ENCODE peak calls at places on chromosomes 5 and 9, in four cellular contexts. P, L, W and S are unnamed samples.

GRCh38 chr5:96431376-96432244 is 1.4 kb downstream of the PCSK1 start:
- DNase-seq in L (peak), P (peak), W (no peak), S (no peak)

GRCh38 chr9:98108540-98109031 is 10.4 kb downstream of the TRIM14 start:
- DNase-seq in L (no peak), P (no peak), W (no peak), S (no peak)

GRCh38 chr5:14249258-14250093 is 106.3 kb downstream of the TRIO start:
- DNase-seq in W (no peak), P (no peak), L (no peak), S (no peak)

GRCh38 chr5:153617190-153617589 is 126.7 kb downstream of the GRIA1 start:
- DNase-seq in L (no peak), W (no peak), P (no peak), S (no peak)

GRCh38 chr5:167945542-167946384 is 345.7 kb upstream of the WWC1 start:
- DNase-seq in W (no peak), L (no peak), P (peak), S (no peak)

GRCh38 chr9:73348485-73348884 is 196.8 kb downstream of the ANXA1 start:
- DNase-seq in W (no peak), P (no peak), L (no peak), S (no peak)

GRCh38 chr5:155489949-155490348 is 476.4 kb downstream of the KIF4B start:
- DNase-seq in P (no peak), W (no peak), L (no peak), S (no peak)

GRCh38 chr5:72241346-72242003 is 78.6 kb downstream of the MRPS27 start:
- DNase-seq in L (no peak), W (no peak), P (no peak), S (no peak)

GRCh38 chr9:109507421-109507838 is 9.3 kb upstream of the PTPN3 start:
- DNase-seq in P (no peak), L (no peak), W (peak), S (peak)

GRCh38 chr5:90558344-90559192 is at the start of gene ADGRV1:
- DNase-seq in L (peak), P (no peak), W (peak), S (no peak)

GRCh38 chr5:134510970-134511795 is 14.3 kb upstream of the JADE2 start:
- DNase-seq in L (no peak), P (no peak), W (no peak), S (no peak)

GRCh38 chr9:125600194-125600593 is 106.8 kb downstream of the MAPKAP1 start:
- DNase-seq in W (no peak), L (no peak), P (no peak), S (no peak)

GRCh38 chr5:101991486-101991885 is 304.6 kb downstream of the SLCO4C1 start:
- DNase-seq in L (no peak), W (no peak), P (no peak), S (no peak)

GRCh38 chr5:5306696-5307095 is 115.8 kb upstream of the ICE1 start:
- DNase-seq in P (peak), W (no peak), L (no peak), S (no peak)

GRCh38 chr5:65027149-65027548 is 258.4 kb downstream of the CWC27 start:
- DNase-seq in W (no peak), P (no peak), L (no peak), S (no peak)

GRCh38 chr5:58042933-58043606 is 416.8 kb downstream of the PLK2 start:
- DNase-seq in L (no peak), P (no peak), W (no peak), S (no peak)

GRCh38 chr5:126680215-126680817 is 79.6 kb downstream of the PHAX start:
- DNase-seq in L (peak), W (no peak), P (peak), S (peak)

GRCh38 chr5:5767286-5767928 is 344.9 kb downstream of the ICE1 start:
- DNase-seq in P (no peak), W (no peak), L (peak), S (no peak)

GRCh38 chr5:111834926-111835599 is 78.1 kb upstream of the NREP start:
- DNase-seq in P (no peak), L (no peak), W (no peak), S (no peak)

GRCh38 chr5:119339965-119340364 is 15.9 kb upstream of the TNFAIP8 start:
- DNase-seq in P (no peak), W (no peak), L (no peak), S (no peak)

GRCh38 chr9:126301985-126302603 is 24.5 kb upstream of the MVB12B start:
- DNase-seq in P (peak), W (peak), L (peak), S (peak)

GRCh38 chr9:121984726-121985402 is 108.2 kb downstream of the TTLL11 start:
- DNase-seq in L (no peak), W (no peak), P (no peak), S (peak)

GRCh38 chr5:134003957-134004625 is 684 bp downstream of the VDAC1 start:
- DNase-seq in P (no peak), W (no peak), L (peak), S (peak)

GRCh38 chr9:132367613-132368305 is 13.0 kb upstream of the SETX start:
- DNase-seq in P (no peak), L (no peak), W (no peak), S (no peak)

GRCh38 chr5:129664336-129664937 is 83.5 kb upstream of the MINAR2 start:
- DNase-seq in L (peak), P (peak), W (peak), S (no peak)

GRCh38 chr9:129894106-129894823 is 59.0 kb downstream of the USP20 start:
- DNase-seq in W (no peak), L (no peak), P (no peak), S (no peak)

GRCh38 chr5:39092581-39093350 is 18.6 kb upstream of the RICTOR start:
- DNase-seq in W (no peak), P (no peak), L (no peak), S (no peak)

GRCh38 chr5:149959406-149960236 is 937 bp upstream of the SLC26A2 start:
- DNase-seq in L (peak), W (peak), P (peak), S (no peak)

GRCh38 chr5:178228609-178229008 is 4.0 kb downstream of the PHYKPL start:
- DNase-seq in P (no peak), L (no peak), W (no peak), S (no peak)

GRCh38 chr5:14475013-14475412 is 106.6 kb upstream of the OTULINL start:
- DNase-seq in W (no peak), P (no peak), L (no peak), S (no peak)

DNA sequence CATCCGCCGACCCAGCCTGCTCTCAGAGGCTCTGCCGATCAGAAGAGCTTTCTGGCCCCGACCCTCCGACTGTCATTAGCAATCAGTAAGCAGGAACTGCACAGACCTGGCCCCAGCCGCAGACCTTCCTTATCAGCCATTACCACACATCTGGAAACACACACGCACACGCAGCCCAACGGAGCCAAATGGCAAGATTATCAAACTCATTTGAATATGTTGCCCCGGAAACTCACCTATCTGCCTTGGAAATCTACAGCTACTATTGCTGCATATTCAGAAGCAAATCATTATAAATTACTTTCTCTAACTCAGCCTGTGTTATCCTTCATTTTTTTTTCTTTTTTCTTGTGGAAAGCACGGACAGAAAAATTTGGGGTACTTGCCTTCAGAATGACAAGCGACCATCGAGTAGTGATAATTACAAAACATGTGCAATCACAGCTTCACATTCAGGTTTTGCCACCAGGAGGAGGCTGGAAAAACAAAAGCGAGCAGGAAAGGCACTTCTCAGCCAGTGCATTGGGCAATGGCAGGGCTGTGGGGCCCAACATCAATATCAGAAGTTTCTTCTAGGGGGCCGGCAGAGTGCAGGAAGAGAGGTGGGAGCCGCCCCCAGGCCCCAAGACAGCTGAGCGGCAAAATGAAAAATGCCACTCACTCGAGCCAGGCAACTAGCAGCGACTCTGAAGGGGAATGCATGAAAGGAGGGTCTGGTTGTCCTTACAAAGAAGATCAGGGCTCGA is 122.3 kb downstream of the VAV2 start:
- DNase-seq in P (no peak), L (peak), W (no peak), S (no peak)
- TF ChIP-seq CTCF in P (no peak), L (peak), W (no peak), S (no peak)

DNA sequence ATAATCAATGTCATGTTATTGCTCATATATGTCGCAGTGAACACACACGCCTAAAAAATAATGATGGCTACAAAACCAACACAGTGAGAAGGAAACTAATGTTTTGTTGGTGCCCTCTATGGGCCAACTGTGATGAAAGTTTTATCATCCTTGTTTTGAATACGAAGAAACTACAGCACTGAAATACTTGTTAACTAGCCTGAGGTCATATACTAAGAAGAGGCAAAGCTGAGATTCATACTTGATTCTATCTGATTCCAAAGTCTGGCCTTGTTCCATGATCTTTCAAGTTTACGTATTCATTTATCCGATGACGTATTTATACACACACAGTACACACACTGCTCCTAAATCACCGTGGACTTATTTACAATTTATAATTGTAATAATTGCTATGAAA is 16.1 kb upstream of the DRD1 start:
- DNase-seq in P (no peak), W (no peak), L (no peak), S (no peak)
- TF ChIP-seq CTCF in P (peak), W (peak), L (peak), S (peak)

GRCh38 chr5:37370864-37371726 is at the start of gene NUP155:
- DNase-seq in W (peak), L (peak), P (peak), S (peak)
- TF ChIP-seq CTCF in W (no peak), L (no peak), P (no peak), S (no peak)

GRCh38 chr5:141175933-141176332 is 1.7 kb upstream of the PCDHB8 start:
- DNase-seq in P (no peak), L (no peak), W (no peak), S (no peak)

GRCh38 chr5:141172381-141173204 is at the start of gene PCDHB7:
- DNase-seq in L (peak), P (no peak), W (peak), S (no peak)
- TF ChIP-seq CTCF in L (peak), P (peak), W (no peak), S (peak)

GRCh38 chr9:131203438-131204219 is 72.7 kb downstream of the FAM78A start:
- DNase-seq in P (no peak), L (no peak), W (peak), S (no peak)
- TF ChIP-seq CTCF in P (peak), L (peak), W (no peak), S (peak)

GRCh38 chr9:120755827-120756434 is 37.3 kb downstream of the FBXW2 start:
- DNase-seq in L (peak), P (peak), W (peak), S (no peak)
- TF ChIP-seq CTCF in L (peak), P (peak), W (peak), S (peak)

GRCh38 chr5:88829053-88829452 is 53.9 kb downstream of the MEF2C start:
- DNase-seq in W (no peak), P (no peak), L (no peak), S (no peak)

GRCh38 chr5:88831856-88832255 is 51.1 kb downstream of the MEF2C start:
- DNase-seq in L (no peak), W (no peak), P (no peak), S (no peak)

GRCh38 chr5:88829773-88830172 is 53.2 kb downstream of the MEF2C start:
- DNase-seq in L (no peak), P (no peak), W (no peak), S (no peak)

GRCh38 chr5:88827997-88828396 is 55.0 kb downstream of the MEF2C start:
- DNase-seq in W (no peak), P (no peak), L (no peak), S (no peak)

DNA sequence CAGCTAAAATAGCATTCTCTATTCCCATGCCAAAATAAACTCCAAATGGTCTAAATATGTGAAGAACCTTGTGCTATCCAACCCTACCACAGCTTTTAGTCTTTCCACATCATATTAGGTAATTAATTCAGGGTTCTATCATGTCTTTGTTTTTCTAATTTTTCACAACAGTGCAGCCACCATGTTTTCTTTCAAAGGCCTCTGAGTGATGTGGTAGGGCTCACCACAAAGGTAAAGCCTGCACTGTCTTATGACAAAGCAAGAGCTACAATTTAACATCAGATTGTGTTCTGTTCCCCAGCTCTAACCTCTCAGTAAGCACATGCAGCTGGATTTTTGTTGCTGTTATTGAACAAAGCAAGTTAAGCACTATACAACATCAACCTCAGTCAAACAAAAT is 52.4 kb downstream of the MEF2C start:
- DNase-seq in P (no peak), L (no peak), W (no peak), S (no peak)
- TF ChIP-seq CTCF in P (no peak), L (no peak), W (no peak), S (no peak)

GRCh38 chr5:180612683-180613082 is 21.4 kb upstream of the SCGB3A1 start:
- DNase-seq in W (no peak), L (no peak), P (no peak), S (no peak)

GRCh38 chr5:180613188-180613587 is 21.9 kb upstream of the SCGB3A1 start:
- DNase-seq in L (no peak), W (no peak), P (no peak), S (no peak)

GRCh38 chr5:180609386-180609785 is 18.1 kb upstream of the SCGB3A1 start:
- DNase-seq in W (no peak), L (no peak), P (no peak), S (no peak)

GRCh38 chr5:180609817-180610550 is 18.7 kb upstream of the SCGB3A1 start:
- DNase-seq in P (no peak), W (no peak), L (no peak), S (no peak)

DNA sequence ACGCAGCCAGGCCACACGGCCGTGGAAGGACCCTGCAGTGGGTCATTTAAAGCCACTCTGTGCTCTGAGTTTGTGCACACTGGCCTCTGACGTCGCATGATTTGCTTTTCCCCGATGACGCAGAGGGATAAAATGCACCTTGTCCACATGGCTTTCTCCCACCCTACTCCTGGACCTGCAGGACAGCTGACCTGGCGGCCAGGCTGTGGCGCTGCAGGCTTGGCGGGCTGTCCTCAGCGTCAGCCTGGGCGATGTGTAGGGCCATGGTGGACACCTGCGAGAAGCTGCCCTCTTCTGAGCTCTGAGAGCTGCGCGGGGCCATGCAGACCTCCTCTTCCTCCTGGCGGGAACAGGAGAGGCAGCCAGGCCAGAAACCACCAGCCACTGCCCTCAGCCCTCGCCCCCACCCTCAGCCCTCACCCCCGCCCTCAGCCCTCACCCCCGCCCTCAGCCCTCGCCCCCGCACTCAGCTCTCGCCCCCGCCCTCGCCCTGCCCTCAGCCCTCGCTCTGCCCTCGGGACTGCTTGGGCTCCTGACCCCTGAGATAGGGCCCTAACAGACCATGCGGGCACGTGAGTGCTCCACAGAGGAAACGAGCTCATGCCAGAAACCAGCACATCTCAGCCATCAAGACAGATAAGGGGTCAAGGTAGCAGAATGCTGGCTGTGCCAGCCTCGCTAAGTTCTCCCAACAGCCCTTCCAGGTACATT is 20.0 kb upstream of the SCGB3A1 start:
- DNase-seq in P (no peak), L (no peak), W (peak), S (no peak)
- TF ChIP-seq CTCF in P (no peak), L (no peak), W (peak), S (no peak)

GRCh38 chr5:55692509-55692908 is 19.6 kb downstream of the SLC38A9 start:
- DNase-seq in W (no peak), P (no peak), L (no peak), S (no peak)

GRCh38 chr5:55694152-55694830 is 17.8 kb downstream of the SLC38A9 start:
- DNase-seq in P (no peak), L (no peak), W (no peak), S (no peak)

GRCh38 chr5:55691265-55692105 is 20.6 kb downstream of the SLC38A9 start:
- DNase-seq in L (no peak), P (no peak), W (peak), S (no peak)

GRCh38 chr5:55692106-55692417 is 20.1 kb downstream of the SLC38A9 start:
- DNase-seq in L (no peak), W (no peak), P (no peak), S (no peak)
- TF ChIP-seq CTCF in L (no peak), W (peak), P (no peak), S (no peak)